ENCODE peak calls at places on chromosomes 12 and 14, in five cellular contexts. S is AG04449; P is CD8-positive, alpha-beta memory T cell; C is GM23248; N is AG10803. R is an unnamed sample.

GRCh38 chr12:116384629-116385485 is 107.4 kb upstream of the MED13L start:
- DNase-seq in N (peak; percentile 63), P (no peak), S (no peak), C (peak; percentile 82), R (peak; percentile 90)

GRCh38 chr12:69502342-69503081 is 32.3 kb downstream of the FRS2 start:
- DNase-seq in N (peak; percentile 68), P (no peak), C (peak; percentile 70), S (no peak), R (peak; percentile 34)

GRCh38 chr12:7460375-7461259 is 16.7 kb upstream of the CD163L1 start:
- DNase-seq in P (no peak), C (peak; percentile 65), S (peak; percentile 12), N (peak; percentile 44), R (peak; percentile 67)

GRCh38 chr12:93145086-93145485 is 216.0 kb upstream of the EEA1 start:
- DNase-seq in P (no peak), C (no peak), N (peak; percentile 39), S (no peak), R (peak; percentile 36)

GRCh38 chr12:43776498-43776897 is 17.7 kb downstream of the IRAK4 start:
- DNase-seq in P (no peak), S (no peak), N (peak; percentile 26), C (peak; percentile 49), R (peak; percentile 40)

GRCh38 chr14:85024931-85025330 is 505.0 kb upstream of the FLRT2 start:
- DNase-seq in S (no peak), N (peak; percentile 9), P (no peak), C (peak; percentile 1), R (peak; percentile 43)

GRCh38 chr12:71472441-71472911 is 32.9 kb downstream of the LGR5 start:
- DNase-seq in P (no peak), S (no peak), N (peak; percentile 66), C (peak; percentile 28), R (peak; percentile 32)

GRCh38 chr12:123075591-123076171 is 75.2 kb downstream of the PITPNM2 start:
- DNase-seq in P (peak; percentile 51), S (no peak), N (no peak), C (no peak), R (no peak)

GRCh38 chr12:65699251-65699650 is 125.0 kb upstream of the HMGA2 start:
- DNase-seq in N (peak; percentile 76), C (peak; percentile 84), P (no peak), S (no peak), R (peak; percentile 87)

GRCh38 chr14:68676511-68676943 is 116.3 kb downstream of the ZFP36L1 start:
- DNase-seq in S (no peak), C (no peak), P (no peak), N (no peak), R (no peak)

GRCh38 chr12:56629459-56630179 is 507 bp downstream of the BAZ2A start:
- DNase-seq in S (no peak), C (peak; percentile 66), P (peak; percentile 28), N (no peak), R (no peak)

GRCh38 chr12:103832048-103832798 is 8.8 kb downstream of the NT5DC3 start:
- DNase-seq in C (no peak), P (no peak), S (no peak), N (no peak), R (no peak)

GRCh38 chr12:76860301-76860700 is 18.5 kb downstream of the CSRP2 start:
- DNase-seq in S (no peak), N (no peak), C (no peak), P (no peak), R (no peak)

GRCh38 chr14:104283197-104284106 is 145.1 kb downstream of the KIF26A start:
- DNase-seq in C (no peak), P (no peak), S (no peak), N (no peak), R (no peak)

GRCh38 chr12:98644433-98644711 is 216 bp downstream of the IKBIP start:
- DNase-seq in S (no peak), C (no peak), P (no peak), N (no peak), R (no peak)

GRCh38 chr12:48995061-48995879 is 3.9 kb downstream of the DDN start:
- DNase-seq in C (peak; percentile 93), S (no peak), P (peak; percentile 38), N (peak; percentile 75), R (peak; percentile 73)

GRCh38 chr12:49843871-49844437 is 1.0 kb upstream of the BCDIN3D start:
- DNase-seq in C (peak; percentile 36), P (no peak), N (no peak), S (no peak), R (no peak)

GRCh38 chr12:124659003-124659402 is 91.6 kb upstream of the NCOR2 start:
- DNase-seq in P (no peak), C (no peak), N (no peak), S (no peak), R (no peak)

GRCh38 chr12:43143278-43143677 is 408.7 kb downstream of the ADAMTS20 start:
- DNase-seq in P (no peak), C (no peak), S (no peak), N (no peak), R (no peak)

GRCh38 chr12:29320295-29321090 is 60.5 kb downstream of the ERGIC2 start:
- DNase-seq in P (no peak), C (peak; percentile 89), N (peak; percentile 67), S (peak; percentile 82), R (peak; percentile 88)

GRCh38 chr12:121590476-121591143 is 9.8 kb upstream of the KDM2B start:
- DNase-seq in S (no peak), N (peak; percentile 44), C (peak; percentile 88), P (peak; percentile 54), R (peak; percentile 87)

GRCh38 chr14:98647754-98648153 is 624.2 kb downstream of the BCL11B start:
- DNase-seq in N (no peak), P (no peak), C (no peak), S (no peak), R (no peak)

GRCh38 chr14:93951798-93952540 is 24.4 kb downstream of the ASB2 start:
- DNase-seq in C (peak; percentile 8), N (no peak), S (no peak), P (no peak), R (no peak)

GRCh38 chr14:50813544-50813863 is 17.5 kb downstream of the NIN start:
- DNase-seq in N (peak; percentile 52), S (no peak), C (no peak), P (no peak), R (no peak)

GRCh38 chr14:52693004-52693403 is 2.4 kb downstream of the ERO1A start:
- DNase-seq in C (no peak), P (no peak), N (no peak), S (no peak), R (no peak)
- H3K4me3 ChIP-seq in C (peak overlapping the region; percentile 96), P (no peak overlapping the region), N (no peak overlapping the region), S (no peak overlapping the region), R (no peak overlapping the region)

DNA sequence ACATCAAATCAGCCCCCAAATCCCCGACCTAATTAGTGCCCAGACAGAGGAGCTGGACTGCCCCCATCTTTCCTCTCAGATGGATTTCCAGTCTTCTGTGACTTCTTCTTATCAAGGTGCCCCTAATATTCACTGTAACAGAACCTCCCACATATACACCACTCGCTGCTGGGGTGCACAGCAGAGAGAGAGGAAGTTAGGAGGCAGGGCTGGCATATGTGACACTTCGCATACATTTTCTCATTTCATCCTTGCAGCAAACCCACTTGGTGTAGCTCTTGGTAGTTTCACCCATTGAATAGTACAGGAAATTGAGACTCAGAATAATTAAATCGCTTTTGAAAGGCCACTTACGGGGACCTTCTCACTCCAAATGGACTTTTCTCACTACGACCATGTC is 56.5 kb upstream of the CCND2 start:
- DNase-seq in P (no peak), C (no peak), S (no peak), N (no peak), R (no peak)
- H3K4me3 ChIP-seq in P (no peak overlapping the region), C (no peak overlapping the region), S (no peak overlapping the region), N (no peak overlapping the region), R (no peak overlapping the region)

DNA sequence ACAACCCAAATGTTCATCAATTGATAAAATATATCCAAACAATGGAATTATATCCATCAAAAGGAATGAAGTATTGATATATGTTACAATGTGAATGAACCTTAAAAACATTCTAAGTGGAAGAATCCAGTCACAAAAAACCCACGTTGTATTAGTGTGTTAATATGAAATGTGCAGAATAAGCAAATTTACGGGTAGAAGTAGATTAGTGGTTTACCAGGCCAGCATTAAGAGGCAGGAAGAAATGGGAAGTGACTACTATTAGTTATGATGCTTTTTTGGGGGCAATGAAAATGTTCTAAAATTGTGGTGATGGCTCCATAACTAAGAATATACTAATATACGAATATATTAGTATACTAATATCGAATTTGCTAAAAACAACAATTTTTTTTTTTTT is 1.5 kb downstream of the COX16 start:
- DNase-seq in C (no peak), S (no peak), P (no peak), N (no peak), R (no peak)
- H3K4me3 ChIP-seq in C (peak overlapping the region; percentile 94), S (no peak overlapping the region), P (no peak overlapping the region), N (no peak overlapping the region), R (peak overlapping the region; percentile 97)

GRCh38 chr14:55118761-55119160 is 10.3 kb upstream of the LGALS3 start:
- DNase-seq in N (no peak), P (no peak), C (no peak), S (no peak), R (no peak)
- H3K4me3 ChIP-seq in N (no peak overlapping the region), P (no peak overlapping the region), C (no peak overlapping the region), S (no peak overlapping the region), R (no peak overlapping the region)

DNA sequence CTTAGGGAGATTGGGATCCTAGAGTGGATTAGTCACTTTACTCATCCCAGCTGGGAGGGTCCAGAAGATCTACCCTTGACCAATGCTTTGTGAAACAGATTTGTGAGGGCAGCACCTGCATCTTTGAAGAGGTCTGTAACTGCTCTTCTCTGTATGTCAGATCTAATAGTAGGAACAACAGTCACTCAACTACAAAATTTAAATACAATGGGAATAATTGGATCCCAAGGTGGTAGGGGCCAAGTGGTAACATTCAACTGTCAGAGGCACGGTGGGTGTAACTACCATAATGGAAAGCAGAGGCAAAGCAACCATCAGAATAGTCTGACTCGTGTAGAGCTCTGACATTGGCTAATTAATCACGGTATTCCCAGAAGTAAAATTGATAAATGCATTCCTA is 55.8 kb downstream of the ITPR2 start:
- DNase-seq in C (no peak), S (no peak), P (no peak), N (no peak), R (no peak)
- H3K4me3 ChIP-seq in C (no peak overlapping the region), S (no peak overlapping the region), P (no peak overlapping the region), N (no peak overlapping the region), R (no peak overlapping the region)

GRCh38 chr14:24160850-24161804 is at the start of gene IRF9:
- DNase-seq in N (peak; percentile 92), P (peak; percentile 97), S (peak; percentile 72), C (peak; percentile 92), R (peak; percentile 93)

GRCh38 chr14:24164591-24164991 is 3.5 kb downstream of the IRF9 start:
- DNase-seq in S (no peak), N (no peak), C (no peak), P (no peak), R (no peak)

GRCh38 chr14:24159777-24160498 is 1.1 kb upstream of the IRF9 start:
- DNase-seq in C (no peak), P (no peak), S (no peak), N (no peak), R (no peak)

GRCh38 chr14:24160499-24160849 is 591 bp upstream of the IRF9 start:
- DNase-seq in S (no peak), N (no peak), P (no peak), C (no peak), R (no peak)

GRCh38 chr14:24162083-24162482 is 1.0 kb downstream of the IRF9 start:
- DNase-seq in S (no peak), N (peak; percentile 26), C (peak; percentile 67), P (no peak), R (peak; percentile 48)
- H3K4me3 ChIP-seq in S (peak overlapping the region; percentile 93), N (peak overlapping the region; percentile 98), C (peak overlapping the region; percentile 92), P (peak overlapping the region; percentile 99), R (peak overlapping the region; percentile 84)

R was measured in fibroblast of mammary gland.